ENCODE peak calls at places on chromosome 4, in four cellular contexts. D is PC-9, E is pons, R is psoas muscle. F is an unnamed sample.

GRCh38 chr4:128347175-128347868 is 59.7 kb upstream of the PGRMC2 start:
- DNase-seq in D (no peak), E (no peak), R (no peak), F (no peak)

GRCh38 chr4:100894339-100894870 is 376.6 kb upstream of the EMCN start:
- DNase-seq in D (no peak), E (no peak), R (no peak), F (no peak)

GRCh38 chr4:37973481-37973880 is 13.3 kb downstream of the PTTG2 start:
- DNase-seq in D (no peak), E (no peak), R (no peak), F (peak)

GRCh38 chr4:3766207-3766790 is at the start of gene ADRA2C:
- DNase-seq in D (no peak), E (no peak), R (peak), F (no peak)

GRCh38 chr4:173273956-173274355 is 60.2 kb downstream of the HMGB2 start:
- DNase-seq in D (no peak), E (no peak), R (no peak), F (no peak)

GRCh38 chr4:20809796-20810195 is 109.5 kb downstream of the PACRGL start:
- DNase-seq in D (peak), E (peak), R (no peak), F (no peak)

GRCh38 chr4:93776386-93777080 is 52.0 kb upstream of the ATOH1 start:
- DNase-seq in D (no peak), E (no peak), R (no peak), F (no peak)

GRCh38 chr4:17721496-17722360 is 59.7 kb downstream of the FAM184B start:
- DNase-seq in D (no peak), E (peak), R (no peak), F (no peak)

GRCh38 chr4:4871267-4872147 is 12.0 kb downstream of the MSX1 start:
- DNase-seq in D (no peak), E (no peak), R (no peak), F (no peak)

GRCh38 chr4:59644765-59645164 is 1555.4 kb upstream of the ADGRL3 start:
- DNase-seq in D (no peak), E (no peak), R (no peak), F (no peak)